ENCODE peak calls at places on chromosomes 5 and 9, in five cellular contexts. T is heart left ventricle, D is tibial artery, F is lung, G is IMR-90. U is an unnamed sample. For H3K4me1, the result is how much of the 10 kb centered on the place peaks cover.

GRCh38 chr9:23700359-23700758 is 125.7 kb downstream of the ELAVL2 start:
- DNase-seq in T (no peak), G (no peak), D (no peak), F (no peak), U (no peak)

GRCh38 chr5:150321211-150321610 is 18.5 kb upstream of the ARSI start:
- DNase-seq in G (no peak), F (no peak), D (no peak), T (no peak), U (no peak)

GRCh38 chr5:530001-530400 is 5.8 kb upstream of the SLC9A3 start:
- DNase-seq in T (no peak), F (no peak), G (no peak), D (no peak), U (no peak)

GRCh38 chr5:107263387-107264003 is 407.2 kb downstream of the EFNA5 start:
- DNase-seq in G (no peak), T (no peak), D (no peak), F (no peak), U (no peak)

GRCh38 chr5:118578093-118578492 is 410.3 kb downstream of the DTWD2 start:
- DNase-seq in G (no peak), F (no peak), T (no peak), D (peak), U (no peak)

GRCh38 chr5:148623101-148623500 is 31.2 kb downstream of the HTR4 start:
- DNase-seq in G (no peak), F (no peak), T (no peak), D (no peak), U (no peak)

GRCh38 chr5:93022770-93023169 is 558.2 kb downstream of the NR2F1-AS1 start:
- DNase-seq in F (no peak), D (no peak), T (no peak), G (peak), U (no peak)

GRCh38 chr5:125261505-125262250 is 515.2 kb upstream of the ZNF608 start:
- DNase-seq in T (no peak), D (no peak), G (no peak), F (no peak), U (no peak)

GRCh38 chr9:27124151-27124550 is 15.1 kb downstream of the TEK start:
- DNase-seq in G (peak), F (no peak), D (no peak), T (no peak), U (no peak)

GRCh38 chr9:79492092-79492995 is 79.4 kb upstream of the TLE4 start:
- DNase-seq in F (no peak), T (no peak), D (no peak), G (peak), U (no peak)

GRCh38 chr5:123610665-123611406 is 98.9 kb downstream of the CSNK1G3 start:
- DNase-seq in T (no peak), G (peak), D (no peak), F (no peak), U (no peak)

GRCh38 chr9:113464286-113464660 is 746 bp downstream of the RGS3 start:
- DNase-seq in T (no peak), G (no peak), D (no peak), F (no peak), U (no peak)
- H3K4me3 ChIP-seq in T (peak), G (no peak), D (peak), F (no peak), U (no peak)

DNA sequence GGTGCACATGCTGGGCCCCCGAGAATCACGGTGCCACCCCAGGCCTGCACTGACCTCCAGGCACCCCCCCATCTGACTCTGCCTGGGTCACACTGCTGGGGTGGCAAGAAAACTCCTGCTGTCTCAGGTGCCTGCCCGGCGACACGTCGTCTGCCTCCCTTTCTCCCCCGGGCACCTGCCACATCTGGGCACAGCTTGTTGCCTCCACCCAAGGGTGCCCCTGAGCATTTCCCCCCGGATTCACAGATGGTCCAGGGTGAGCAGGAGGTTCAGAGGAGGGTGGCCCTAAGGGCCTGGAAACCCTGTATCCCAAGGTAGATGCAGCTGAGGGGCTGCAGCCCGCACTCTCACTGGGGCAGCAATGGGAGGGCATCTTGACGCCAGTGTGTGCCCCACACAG is 14.9 kb upstream of the QSOX2 start:
- DNase-seq in F (no peak), D (no peak), T (no peak), G (no peak), U (no peak)
- H3K27ac ChIP-seq in F (no peak), D (no peak), T (no peak), G (no peak), U (no peak)

GRCh38 chr5:74082504-74082903 is 456.5 kb downstream of the ARHGEF28 start:
- DNase-seq in F (no peak), G (no peak), T (no peak), D (no peak), U (no peak)
- H3K4me1 ChIP-seq in F (under half), G (under half), T (under half), D (under half), U (under half)

GRCh38 chr5:81232449-81233079 is 558 bp upstream of the CKMT2 start:
- DNase-seq in F (no peak), T (peak), G (no peak), D (peak), U (peak)
- H3K4me3 ChIP-seq in F (no peak), T (peak), G (no peak), D (peak), U (no peak)

DNA sequence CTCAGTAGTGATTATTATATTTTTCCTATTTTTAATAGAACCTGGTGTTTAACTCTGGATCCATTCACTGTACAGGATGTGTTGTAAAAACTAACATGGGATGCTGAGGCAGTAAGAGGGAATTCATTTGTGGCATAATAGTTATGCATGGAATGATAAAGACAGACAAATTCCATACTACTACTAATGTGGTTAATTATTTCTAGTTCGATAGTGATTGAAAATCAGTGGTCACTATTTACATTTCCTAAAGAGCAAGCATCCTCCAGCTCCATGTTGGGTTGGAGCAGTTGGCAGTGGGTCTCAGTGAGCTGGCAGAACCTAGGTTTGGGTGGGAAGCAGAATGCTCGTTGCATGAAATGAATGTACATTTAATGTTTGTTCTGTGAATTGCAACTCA is 122.6 kb downstream of the SAXO1 start:
- DNase-seq in D (no peak), T (no peak), G (peak), F (no peak), U (no peak)
- H3K27ac ChIP-seq in D (no peak), T (no peak), G (peak), F (no peak), U (no peak)

DNA sequence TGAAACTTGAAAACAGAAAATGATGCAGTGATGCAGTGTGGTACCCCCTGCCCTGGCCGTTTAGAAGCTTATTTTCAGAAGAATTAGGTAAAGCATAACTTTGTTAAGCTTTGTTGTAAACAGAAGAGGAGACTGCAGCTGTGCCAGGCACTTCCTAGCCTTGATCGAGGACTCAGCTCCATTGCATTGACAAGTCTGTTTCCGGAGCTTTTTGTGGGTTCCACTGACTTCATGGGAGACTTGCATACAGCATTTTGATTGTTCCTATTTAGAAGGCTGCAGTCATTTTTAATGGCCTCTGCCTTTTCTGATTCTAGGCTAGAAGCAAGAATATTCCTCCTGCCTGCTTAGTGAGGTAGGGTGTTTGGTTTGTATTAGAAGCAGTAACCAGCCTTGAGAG is 12.3 kb downstream of the MVB12B start:
- DNase-seq in T (no peak), D (no peak), G (peak), F (no peak), U (no peak)
- H3K4me1 ChIP-seq in T (under half), D (under half), G (under half), F (under half), U (under half)

GRCh38 chr5:135139397-135140134 is 105.5 kb upstream of the PITX1 start:
- DNase-seq in D (peak), T (no peak), G (peak), F (no peak), U (no peak)
- H3K4me3 ChIP-seq in D (no peak), T (no peak), G (no peak), F (no peak), U (no peak)

GRCh38 chr9:70258692-70259511 is at the start of gene SMC5:
- DNase-seq in T (peak), G (peak), D (peak), F (peak), U (peak)

GRCh38 chr9:70260007-70260443 is 1.2 kb downstream of the SMC5 start:
- DNase-seq in D (no peak), T (no peak), G (no peak), F (no peak), U (peak)

GRCh38 chr9:70260606-70261005 is 1.8 kb downstream of the SMC5 start:
- DNase-seq in T (no peak), F (no peak), G (no peak), D (no peak), U (no peak)

GRCh38 chr9:70257991-70258691 is 637 bp upstream of the SMC5 start:
- DNase-seq in T (peak), D (no peak), F (peak), G (peak), U (no peak)

GRCh38 chr9:70259512-70259802 is 679 bp downstream of the SMC5 start:
- DNase-seq in F (no peak), D (no peak), G (no peak), T (no peak), U (no peak)
- H3K27ac ChIP-seq in F (peak), D (peak), G (peak), T (peak), U (peak)

GRCh38 chr9:21854119-21854518 is 51.7 kb downstream of the MTAP start:
- DNase-seq in T (no peak), D (no peak), F (no peak), G (no peak), U (no peak)

GRCh38 chr9:21852751-21853150 is 50.3 kb downstream of the MTAP start:
- DNase-seq in F (no peak), G (no peak), T (no peak), D (no peak), U (no peak)

GRCh38 chr9:21854594-21854993 is 52.2 kb downstream of the MTAP start:
- DNase-seq in D (no peak), F (peak), T (no peak), G (peak), U (peak)

GRCh38 chr9:21853414-21853813 is 51.0 kb downstream of the MTAP start:
- DNase-seq in G (no peak), T (no peak), F (no peak), D (no peak), U (peak)

DNA sequence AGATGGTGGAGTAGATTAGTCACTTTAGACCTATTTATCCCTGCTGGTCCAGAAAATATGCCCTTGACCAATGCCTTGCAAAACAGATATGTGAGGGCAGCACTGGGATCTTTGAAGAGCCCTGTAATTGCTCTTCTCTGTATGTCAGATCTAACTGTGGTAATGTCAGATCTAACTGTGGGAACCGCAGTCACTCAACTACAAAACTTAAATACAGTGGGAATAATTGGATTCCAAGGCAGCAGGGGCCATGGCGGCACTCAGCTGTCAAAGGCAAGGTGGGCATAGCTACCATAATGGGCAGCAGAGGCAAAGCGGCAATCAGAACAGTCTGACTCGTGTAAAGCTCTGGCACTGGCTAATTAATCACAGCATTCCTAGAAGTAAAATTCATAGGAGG is 46.2 kb downstream of the MTAP start:
- DNase-seq in F (no peak), D (no peak), T (no peak), G (no peak), U (no peak)
- H3K4me1 ChIP-seq in F (under half), D (under half), T (under half), G (under half), U (under half)

DNA sequence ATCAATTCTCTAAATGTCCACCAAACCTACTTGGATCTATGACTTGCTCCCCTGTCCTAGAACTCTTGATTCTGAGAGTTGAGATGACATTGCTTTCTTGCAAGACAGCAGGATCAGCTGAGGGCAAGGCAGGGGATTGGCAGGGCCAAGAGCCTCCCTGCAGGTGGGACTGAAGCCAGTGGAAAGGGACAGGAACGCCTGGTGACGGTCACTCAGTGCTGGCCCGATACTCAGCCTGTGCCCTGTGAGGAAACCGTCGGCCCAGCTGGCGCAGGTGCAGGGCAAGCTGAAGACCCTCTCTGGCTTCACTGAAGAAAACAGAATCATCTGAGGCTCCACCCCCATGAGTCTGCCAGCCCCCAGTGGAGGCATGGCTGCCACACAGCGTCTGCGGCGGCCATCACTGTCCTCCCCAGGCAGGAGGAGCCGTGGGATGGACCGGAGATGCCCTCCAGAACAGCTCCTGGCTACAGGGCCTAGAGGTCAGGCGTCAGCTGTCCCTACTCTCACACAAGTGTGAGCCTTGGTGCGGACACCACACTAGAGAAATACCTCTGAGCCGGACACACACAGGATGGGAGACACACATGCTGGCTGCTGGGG is 14.7 kb downstream of the UBAC1 start:
- DNase-seq in F (no peak), T (no peak), D (no peak), G (no peak), U (no peak)
- H3K4me3 ChIP-seq in F (no peak), T (no peak), D (no peak), G (no peak), U (no peak)

U was measured in body of pancreas.